ENCODE peak calls at places on chromosome 15, in four cellular contexts. L is tibial artery, A is pancreas, J is stomach. O is an unnamed sample.

GRCh38 chr15:67109141-67110034 is 44.0 kb downstream of the SMAD3 start:
- DNase-seq in L (peak; percentile 72), J (no peak), A (no peak), O (peak; percentile 57)

GRCh38 chr15:77409259-77410156 is 10.4 kb downstream of the PEAK1 start:
- DNase-seq in A (no peak), J (no peak), L (no peak), O (no peak)

GRCh38 chr15:32994810-32995424 is 199.6 kb downstream of the FMN1 start:
- DNase-seq in J (no peak), A (no peak), L (no peak), O (no peak)

GRCh38 chr15:48718646-48719045 is 73.1 kb upstream of the FBN1 start:
- DNase-seq in A (no peak), J (no peak), L (peak; percentile 33), O (no peak)

GRCh38 chr15:68228971-68229385 is 550 bp downstream of the CLN6 start:
- DNase-seq in A (no peak), L (no peak), J (no peak), O (no peak)

GRCh38 chr15:88987951-88988671 is 74.9 kb upstream of the MFGE8 start:
- DNase-seq in A (no peak), J (no peak), L (no peak), O (no peak)

GRCh38 chr15:78880242-78880533 is 7.5 kb downstream of the MORF4L1 start:
- DNase-seq in A (no peak), L (no peak), J (no peak), O (no peak)

GRCh38 chr15:84944311-84944710 is 37.3 kb upstream of the PDE8A start:
- DNase-seq in A (no peak), L (no peak), J (no peak), O (peak; percentile 32)

GRCh38 chr15:59255647-59256380 is 49.2 kb downstream of the LDHAL6B start:
- DNase-seq in A (peak; percentile 29), J (no peak), L (no peak), O (no peak)

GRCh38 chr15:57772223-57772957 is 65.9 kb downstream of the POLR2M start:
- DNase-seq in J (no peak), A (no peak), L (no peak), O (no peak)

GRCh38 chr15:34759347-34759746 is 4.5 kb upstream of the GJD2 start:
- DNase-seq in A (no peak), J (no peak), L (no peak), O (no peak)

GRCh38 chr15:64501396-64501716 is 41.0 kb downstream of the ZNF609 start:
- DNase-seq in J (no peak), L (no peak), A (no peak), O (no peak)

GRCh38 chr15:64503640-64504039 is 43.3 kb downstream of the ZNF609 start:
- DNase-seq in J (no peak), A (no peak), L (no peak), O (no peak)

GRCh38 chr15:64502537-64502936 is 42.2 kb downstream of the ZNF609 start:
- DNase-seq in J (no peak), A (no peak), L (no peak), O (no peak)

GRCh38 chr15:64500695-64501395 is 40.5 kb downstream of the ZNF609 start:
- DNase-seq in L (no peak), J (no peak), A (no peak), O (no peak)

GRCh38 chr15:64503197-64503596 is 42.8 kb downstream of the ZNF609 start:
- DNase-seq in A (no peak), L (no peak), J (no peak), O (no peak)
- H3K4me3 ChIP-seq in A (no peak overlapping the region), L (no peak overlapping the region), J (no peak overlapping the region), O (no peak overlapping the region)

GRCh38 chr15:79923068-79923514 is 26.3 kb upstream of the MTHFS start:
- DNase-seq in A (peak; percentile 63), L (peak; percentile 45), J (peak; percentile 63), O (peak; percentile 70)
- H3K36me3 ChIP-seq in A (no peaks in the 10 kb centered on the region), L (peaks cover 26% of the 10 kb centered on the region), J (peaks cover 27% of the 10 kb centered on the region), O (peaks cover 28% of the 10 kb centered on the region)

GRCh38 chr15:30992465-30992864 is 1.0 kb upstream of the MTMR10 start:
- DNase-seq in L (no peak), J (no peak), A (no peak), O (no peak)
- H3K4me3 ChIP-seq in L (peak overlapping the region; percentile 100), J (peak overlapping the region; percentile 85), A (peak overlapping the region; percentile 63), O (peak overlapping the region; percentile 79)

DNA sequence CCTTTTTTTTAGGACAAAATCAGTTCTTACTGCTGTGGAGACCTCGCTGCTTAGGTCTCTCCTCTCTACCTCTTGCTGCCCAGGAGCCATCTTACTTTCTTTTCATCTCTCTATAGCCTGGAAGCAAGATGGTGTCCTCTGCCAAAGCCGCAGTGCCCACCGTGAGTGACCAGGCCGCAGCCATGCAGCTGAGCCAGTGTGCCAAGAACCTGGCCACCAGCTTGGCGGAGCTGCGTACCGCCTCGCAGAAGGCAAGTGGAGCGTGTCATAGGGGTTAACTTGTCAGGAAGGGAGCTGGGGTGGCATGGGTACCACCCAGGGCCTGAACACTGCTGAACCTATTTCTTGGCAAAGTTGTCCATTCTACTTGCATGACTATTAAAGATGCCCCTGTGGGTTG is 320.3 kb upstream of the TPM1 start:
- DNase-seq in A (no peak), J (no peak), L (no peak), O (no peak)
- H3K36me3 ChIP-seq in A (no peaks in the 10 kb centered on the region), J (peaks cover 76% of the 10 kb centered on the region), L (peaks cover 77% of the 10 kb centered on the region), O (peaks cover 34% of the 10 kb centered on the region)

GRCh38 chr15:75713338-75713895 is 769 bp upstream of the CSPG4 start:
- DNase-seq in A (no peak), L (no peak), J (peak; percentile 42), O (no peak)

GRCh38 chr15:75718326-75718725 is 5.7 kb upstream of the CSPG4 start:
- DNase-seq in L (peak; percentile 83), A (no peak), J (peak; percentile 49), O (no peak)

GRCh38 chr15:75714195-75714594 is 1.5 kb upstream of the CSPG4 start:
- DNase-seq in A (no peak), L (no peak), J (no peak), O (no peak)

GRCh38 chr15:75712668-75713337 is at the start of gene CSPG4:
- DNase-seq in A (no peak), J (peak; percentile 57), L (peak; percentile 61), O (peak; percentile 70)
- H3K4me3 ChIP-seq in A (no peak within 1 kb of the TSS), J (peak within 1 kb of the TSS; percentile 58), L (peak within 1 kb of the TSS; percentile 92), O (peak within 1 kb of the TSS; percentile 73)

GRCh38 chr15:42191610-42192346 is 16.3 kb downstream of the VPS39 start:
- DNase-seq in J (no peak), A (no peak), L (no peak), O (no peak)
- H3K36me3 ChIP-seq in J (peaks cover 69% of the 10 kb centered on the region), A (peaks cover 16% of the 10 kb centered on the region), L (peaks cover 68% of the 10 kb centered on the region), O (peaks cover 36% of the 10 kb centered on the region)

GRCh38 chr15:53511175-53511574 is 248.3 kb downstream of the WDR72 start:
- DNase-seq in J (no peak), L (no peak), A (no peak), O (no peak)
- H3K4me3 ChIP-seq in J (no peak overlapping the region), L (no peak overlapping the region), A (no peak overlapping the region), O (no peak overlapping the region)

DNA sequence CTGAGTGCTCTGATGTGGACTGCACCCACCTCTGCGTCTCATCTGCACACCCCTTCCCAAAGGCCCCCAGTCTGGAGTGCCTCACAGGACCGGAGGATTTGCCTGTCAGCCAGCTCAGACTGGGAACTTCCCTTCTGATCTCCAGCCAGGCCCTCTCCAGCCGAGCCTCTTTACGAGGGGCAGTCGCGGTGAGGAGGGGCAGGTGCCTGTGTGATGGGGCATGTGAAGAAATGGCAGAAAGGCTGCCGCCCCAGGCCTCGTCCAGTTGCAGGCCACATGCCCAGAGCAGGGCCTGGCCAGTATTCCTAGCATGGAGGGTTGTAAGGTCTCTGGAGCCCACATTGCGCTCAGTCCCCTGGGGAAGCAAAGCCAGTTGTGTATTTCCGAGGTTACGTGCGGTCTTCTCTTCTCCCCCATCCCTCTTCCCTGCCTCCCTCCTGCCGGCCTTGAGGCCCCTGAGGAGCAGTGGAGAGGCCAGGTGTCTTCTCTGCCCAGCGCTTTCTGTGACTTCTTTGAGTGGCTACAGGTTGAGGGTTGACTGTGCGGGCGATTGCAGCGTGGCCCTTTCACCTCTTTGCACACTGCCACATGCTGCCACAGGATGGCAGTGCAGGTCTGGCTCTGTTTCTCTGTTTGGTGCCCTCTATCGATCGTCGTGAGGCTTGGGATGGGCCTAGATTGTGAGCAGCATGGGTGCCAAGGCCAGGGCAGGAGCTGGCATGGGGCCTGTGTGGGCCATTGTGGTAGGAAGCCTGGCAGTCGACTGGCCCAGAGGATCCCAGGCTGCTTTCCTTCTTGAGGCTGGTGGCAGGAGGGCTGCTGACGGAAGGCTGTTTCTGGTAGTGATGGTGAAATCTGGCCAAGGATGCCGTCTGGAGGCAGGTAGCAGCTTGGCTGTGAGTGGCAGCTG is 5.3 kb downstream of the CLK3 start:
- DNase-seq in J (peak; percentile 71), A (peak; percentile 59), L (peak; percentile 49), O (peak; percentile 52)
- H3K36me3 ChIP-seq in J (peaks cover 73% of the 10 kb centered on the region), A (peaks cover 41% of the 10 kb centered on the region), L (peaks cover 70% of the 10 kb centered on the region), O (peaks cover 28% of the 10 kb centered on the region)